ENCODE peak calls at places on chromosome 9, in nine cellular contexts. M, D, O, V, K, R, E, G and H are unnamed samples.
A peak's percentile ranks its signal among the peaks of the same experiment; 100 is the strongest.

GRCh38 chr9:114465906-114466900 is 39.1 kb downstream of the WHRN start:
- DNase-seq in M (no peak), D (no peak), O (no peak), V (no peak), K (no peak), R (no peak), E (no peak), G (no peak), H (no peak)

GRCh38 chr9:134689320-134690181 is 47.9 kb downstream of the COL5A1 start:
- DNase-seq in M (peak; percentile 68), D (peak; percentile 87), O (peak; percentile 49), V (peak; percentile 45), K (peak; percentile 71), R (peak; percentile 17), E (no peak), G (peak; percentile 28), H (no peak)

GRCh38 chr9:133233681-133234432 is 24.8 kb upstream of the OBP2B start:
- DNase-seq in M (no peak), D (no peak), O (no peak), V (no peak), K (no peak), R (no peak), E (no peak), G (no peak), H (no peak)

GRCh38 chr9:119844431-119844830 is 475.2 kb upstream of the BRINP1 start:
- DNase-seq in M (no peak), D (no peak), O (no peak), V (no peak), K (no peak), R (no peak), E (no peak), G (no peak), H (no peak)

GRCh38 chr9:107848598-107848997 is 359.0 kb upstream of the KLF4 start:
- DNase-seq in M (no peak), D (no peak), O (no peak), V (peak; percentile 6), K (no peak), R (no peak), E (no peak), G (no peak), H (no peak)

GRCh38 chr9:36798350-36799065 is 225.8 kb downstream of the MELK start:
- DNase-seq in M (no peak), D (peak; percentile 62), O (no peak), V (no peak), K (no peak), R (no peak), E (peak; percentile 38), G (no peak), H (no peak)

GRCh38 chr9:132995121-132995420 is 16.6 kb downstream of the GFI1B start:
- DNase-seq in M (no peak), D (no peak), O (no peak), V (no peak), K (no peak), R (no peak), E (no peak), G (no peak), H (no peak)

GRCh38 chr9:112332674-112332976 is 794 bp downstream of the PTBP3 start:
- DNase-seq in M (no peak), D (no peak), O (no peak), V (no peak), K (no peak), R (no peak), E (no peak), G (no peak), H (no peak)

GRCh38 chr9:125758986-125759811 is 12.0 kb downstream of the PBX3 start:
- DNase-seq in M (peak; percentile 12), D (no peak), O (no peak), V (no peak), K (no peak), R (peak; percentile 12), E (no peak), G (no peak), H (no peak)

GRCh38 chr9:121184463-121184862 is 17.2 kb downstream of the RAB14 start:
- DNase-seq in M (no peak), D (no peak), O (no peak), V (no peak), K (no peak), R (no peak), E (no peak), G (no peak), H (no peak)

GRCh38 chr9:110926828-110927227 is 111.4 kb downstream of the LPAR1 start:
- DNase-seq in M (peak; percentile 20), D (no peak), O (no peak), V (no peak), K (no peak), R (no peak), E (no peak), G (no peak), H (no peak)

GRCh38 chr9:129077236-129077635 is 3.7 kb upstream of the DOLPP1 start:
- DNase-seq in M (peak; percentile 70), D (no peak), O (no peak), V (no peak), K (no peak), R (no peak), E (no peak), G (no peak), H (no peak)